ENCODE peak calls at places on chromosomes 13 and 19, in five cellular contexts. H is brain microvascular endothelial cell; B is IMR-90; P is spleen; X is CD8-positive, alpha-beta T cell. N is an unnamed sample.
A peak's percentile ranks its signal among the peaks of the same experiment; 100 is the strongest.

GRCh38 chr19:40139533-40140287 is 49.0 kb upstream of the ZNF780A start:
- DNase-seq in H (peak; percentile 18), B (peak; percentile 63), P (no peak), X (no peak), N (no peak)

GRCh38 chr19:56839665-56840451 is 668 bp downstream of the PEG3 start:
- DNase-seq in H (peak; percentile 72), B (no peak), P (peak; percentile 85), X (no peak), N (no peak)

GRCh38 chr19:5988520-5989387 is 10.8 kb upstream of the RANBP3 start:
- DNase-seq in H (no peak), B (peak; percentile 25), P (no peak), X (no peak), N (no peak)

GRCh38 chr13:101691326-101691725 is 238.9 kb downstream of the ITGBL1 start:
- DNase-seq in H (no peak), B (no peak), P (no peak), X (no peak), N (no peak)

GRCh38 chr13:92966900-92967299 is 259.7 kb upstream of the GPC6 start:
- DNase-seq in H (no peak), B (no peak), P (no peak), X (no peak), N (no peak)

GRCh38 chr13:86020350-86021002 is 221.3 kb upstream of the SLITRK6 start:
- DNase-seq in H (peak; percentile 20), B (peak; percentile 41), P (no peak), X (no peak), N (no peak)

GRCh38 chr13:32164622-32165268 is 133.2 kb downstream of the FRY start:
- DNase-seq in H (peak; percentile 73), B (peak; percentile 66), P (no peak), X (no peak), N (no peak)

GRCh38 chr19:370641-371330 is 26.2 kb upstream of the MIER2 start:
- DNase-seq in H (no peak), B (no peak), P (peak; percentile 39), X (no peak), N (no peak)

DNA sequence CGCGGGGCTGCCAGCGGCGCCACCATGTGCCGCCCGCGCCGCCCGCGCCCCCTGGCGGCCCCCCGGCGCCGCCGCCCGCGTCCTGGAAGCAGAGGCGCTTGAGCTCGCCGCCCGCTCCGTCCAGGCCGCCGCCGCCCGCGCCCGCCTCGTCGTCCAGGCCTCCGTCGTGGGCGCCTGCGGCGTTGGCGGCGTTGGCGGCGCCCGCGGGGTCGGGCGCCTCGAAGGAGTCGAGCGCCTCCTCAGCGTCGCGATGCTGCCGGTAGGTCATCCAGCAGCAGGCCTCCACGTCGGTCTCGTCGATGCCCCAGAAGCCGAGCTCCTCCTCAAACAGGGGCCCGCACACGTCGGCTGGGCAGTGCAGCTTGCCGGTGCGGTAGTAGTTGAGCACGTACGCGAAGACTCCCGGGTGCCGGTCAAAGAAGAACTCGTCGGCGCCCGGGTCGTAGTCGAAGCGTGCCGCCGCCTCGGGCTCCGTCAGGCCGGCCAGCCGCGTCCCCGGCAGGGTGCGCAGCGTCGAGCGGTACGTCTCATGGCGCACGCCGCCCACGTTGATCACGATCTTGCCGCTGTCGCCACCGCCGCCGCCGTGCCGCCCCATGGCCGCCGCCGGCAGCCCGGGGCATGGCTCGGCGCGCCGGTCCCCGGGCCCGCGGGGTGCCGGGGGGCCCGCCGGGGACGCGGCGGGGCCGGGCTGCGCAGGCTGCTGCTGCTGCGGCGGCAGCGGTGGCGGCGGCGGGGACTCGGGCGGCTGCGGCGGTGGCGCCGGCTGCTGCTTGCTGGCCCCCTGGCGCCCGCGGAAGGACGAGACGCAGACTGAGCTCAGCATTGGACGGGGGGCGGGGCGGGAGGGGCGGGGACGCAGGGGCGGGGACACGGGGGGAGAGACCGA is 676 bp downstream of the KCNC3 start:
- DNase-seq in H (no peak), B (no peak), P (peak; percentile 86), X (no peak), N (no peak)
- TF ChIP-seq CTCF in H (peak; percentile 12), B (no peak), P (no peak), X (no peak), N (peak; percentile 22)

GRCh38 chr19:37309834-37310575 is 60.9 kb upstream of the ZNF527 start:
- DNase-seq in H (no peak), B (no peak), P (no peak), X (no peak), N (no peak)
- TF ChIP-seq CTCF in H (peak; percentile 7), B (no peak), P (peak; percentile 28), X (peak; percentile 53), N (peak; percentile 49)

DNA sequence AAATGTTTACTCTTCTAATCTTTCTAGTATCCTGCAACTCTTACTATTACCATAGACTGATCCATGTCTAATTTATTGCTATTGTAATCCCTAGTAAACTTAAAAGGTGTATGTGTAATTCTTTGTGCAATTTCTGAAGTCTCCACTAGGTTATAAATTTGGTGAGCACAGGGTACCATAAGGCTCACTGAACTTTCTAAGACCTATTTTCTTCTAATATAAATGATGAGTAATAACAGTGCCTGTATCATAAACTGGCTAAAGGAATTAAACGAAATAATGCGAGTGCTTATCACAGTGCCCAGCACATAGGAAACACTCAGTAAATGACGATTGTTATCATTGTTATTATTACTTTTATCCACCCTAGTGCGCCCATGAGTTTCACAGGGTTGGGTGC is 119.1 kb downstream of the KLF12 start:
- DNase-seq in H (no peak), B (peak; percentile 39), P (no peak), X (no peak), N (no peak)
- TF ChIP-seq CTCF in H (no peak), B (peak; percentile 24), P (no peak), X (peak; percentile 44), N (no peak)

GRCh38 chr19:10554760-10555612 is 10.8 kb downstream of the KRI1 start:
- DNase-seq in H (no peak), B (no peak), P (no peak), X (no peak), N (no peak)
- TF ChIP-seq CTCF in H (peak; percentile 41), B (no peak), P (no peak), X (no peak), N (no peak)

GRCh38 chr13:110715395-110716234 is 2.1 kb downstream of the ING1 start:
- DNase-seq in H (peak; percentile 100), B (peak; percentile 100), P (peak; percentile 99), X (peak; percentile 96), N (peak; percentile 58)
- TF ChIP-seq CTCF in H (peak; percentile 4), B (no peak), P (peak; percentile 15), X (no peak), N (no peak)

GRCh38 chr19:41691268-41691970 is 3.3 kb upstream of the CEACAM7 start:
- DNase-seq in H (no peak), B (no peak), P (no peak), X (peak; percentile 42), N (no peak)
- TF ChIP-seq CTCF in H (peak; percentile 64), B (peak; percentile 48), P (peak; percentile 62), X (peak; percentile 49), N (peak; percentile 52)

GRCh38 chr13:20141238-20142018 is 19.4 kb downstream of the GJA3 start:
- DNase-seq in H (no peak), B (no peak), P (no peak), X (no peak), N (no peak)

GRCh38 chr13:20134732-20135131 is 26.1 kb downstream of the GJA3 start:
- DNase-seq in H (no peak), B (no peak), P (no peak), X (no peak), N (no peak)

GRCh38 chr13:20137875-20138274 is 23.0 kb downstream of the GJA3 start:
- DNase-seq in H (no peak), B (no peak), P (no peak), X (no peak), N (no peak)

GRCh38 chr13:20140487-20140886 is 20.4 kb downstream of the GJA3 start:
- DNase-seq in H (no peak), B (no peak), P (no peak), X (no peak), N (no peak)

DNA sequence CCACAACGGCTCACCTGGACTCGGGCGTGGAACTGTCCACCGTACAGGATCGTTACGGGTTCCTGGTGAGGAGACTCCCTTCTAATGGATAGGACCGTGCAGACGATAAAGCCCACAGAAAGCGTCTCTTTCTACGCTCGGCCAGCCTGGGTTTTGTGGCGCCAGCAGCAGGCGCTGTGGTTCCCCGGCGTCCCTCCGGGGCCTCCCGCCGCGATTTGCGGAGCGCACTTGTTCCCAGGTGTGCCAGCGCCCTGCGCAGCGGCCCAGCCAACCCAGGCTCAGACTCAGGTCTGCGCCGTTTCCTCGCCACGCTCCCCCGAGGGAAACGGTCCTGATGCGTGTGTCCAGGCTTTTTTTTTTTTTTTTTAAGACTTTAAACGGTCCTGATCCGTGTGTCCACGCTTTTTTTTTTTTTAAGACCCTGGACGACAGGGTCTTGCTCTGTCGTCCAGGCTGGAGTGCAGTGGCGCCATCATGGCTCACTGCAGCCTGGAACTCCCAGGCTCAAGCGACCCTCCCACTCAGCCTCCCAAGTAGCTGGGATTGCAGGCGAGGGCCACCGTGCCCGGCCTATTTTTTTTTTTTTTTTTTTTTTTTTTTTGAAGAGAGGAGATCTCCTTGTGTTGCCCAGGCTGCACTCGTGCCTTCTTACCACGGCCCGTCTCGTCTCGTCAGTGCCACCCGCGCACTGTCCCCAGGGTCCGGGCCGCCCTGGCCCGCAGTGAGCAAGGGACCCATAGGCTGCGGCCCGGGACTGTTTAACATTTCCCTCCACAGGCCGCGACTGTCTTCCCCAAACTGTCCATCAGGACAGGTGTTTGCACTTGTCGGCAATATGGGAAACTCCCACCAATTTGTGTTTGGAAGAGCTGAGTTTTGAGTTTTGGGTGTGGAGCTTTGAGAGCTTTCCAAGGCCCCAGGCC is 23.8 kb downstream of the GJA3 start:
- DNase-seq in H (no peak), B (no peak), P (no peak), X (no peak), N (no peak)
- TF ChIP-seq CTCF in H (peak; percentile 67), B (peak; percentile 23), P (no peak), X (no peak), N (no peak)

N was measured in D721Med.